ENCODE peak calls at places on chromosome 5, in five cellular contexts. R is HCT116, J is mammary epithelial cell, K is PC-3, W is astrocyte. Y is an unnamed sample. For H3K36me3, the result is how much of the 10 kb centered on the place peaks cover.

GRCh38 chr5:52998552-52999313 is 9.6 kb downstream of the ITGA2 start:
- DNase-seq in W (no peak), R (no peak), K (no peak), J (no peak), Y (no peak)

GRCh38 chr5:122880749-122881148 is 35.3 kb downstream of the SNX24 start:
- DNase-seq in J (no peak), W (peak), R (no peak), K (no peak), Y (no peak)

GRCh38 chr5:140239461-140239860 is 63.4 kb downstream of the PFDN1 start:
- DNase-seq in R (no peak), J (no peak), W (no peak), K (no peak), Y (no peak)

GRCh38 chr5:124662261-124662781 is 84.1 kb downstream of the ZNF608 start:
- DNase-seq in J (peak), K (no peak), W (no peak), R (peak), Y (peak)

GRCh38 chr5:54902817-54903473 is 82.4 kb downstream of the ESM1 start:
- DNase-seq in R (no peak), J (peak), W (peak), K (no peak), Y (no peak)

GRCh38 chr5:179533907-179534306 is 16.4 kb upstream of the RUFY1 start:
- DNase-seq in K (no peak), W (no peak), J (no peak), R (no peak), Y (no peak)

GRCh38 chr5:127892467-127893207 is 189.4 kb downstream of the CCDC192 start:
- DNase-seq in R (peak), J (peak), W (peak), K (peak), Y (peak)

GRCh38 chr5:14879985-14880589 is 8.5 kb upstream of the ANKH start:
- DNase-seq in W (peak), K (no peak), J (peak), R (no peak), Y (no peak)

DNA sequence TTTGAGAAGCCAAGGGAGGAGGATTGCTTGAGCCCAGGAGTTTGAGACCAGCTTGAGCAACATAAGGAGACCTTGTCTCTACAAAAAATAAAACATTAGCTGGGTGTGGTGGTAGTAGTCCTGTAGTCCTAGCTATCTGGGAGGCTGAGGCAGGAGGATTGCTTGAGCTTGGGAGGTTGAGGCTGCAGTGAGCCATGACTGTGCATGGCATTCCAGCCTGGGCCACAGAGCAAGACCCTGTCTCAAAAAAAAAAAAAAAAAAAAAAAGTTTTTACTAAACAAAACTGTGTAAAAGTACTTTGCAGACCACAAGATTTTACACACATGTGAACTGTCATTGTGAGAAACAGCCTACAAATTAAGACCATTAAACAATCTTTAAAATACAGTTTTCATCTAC is 21.2 kb downstream of the NDST1 start:
- DNase-seq in W (no peak), J (no peak), R (no peak), K (no peak), Y (no peak)
- H3K36me3 ChIP-seq in W (under half), J (under half), R (under half), K (under half), Y (under half)

GRCh38 chr5:4419276-4419675 is 720.9 kb upstream of the ADAMTS16 start:
- DNase-seq in K (no peak), J (no peak), R (no peak), W (no peak), Y (no peak)

GRCh38 chr5:4422247-4422646 is 717.9 kb upstream of the ADAMTS16 start:
- DNase-seq in K (no peak), R (no peak), W (no peak), J (peak), Y (no peak)

GRCh38 chr5:4420177-4420576 is 720.0 kb upstream of the ADAMTS16 start:
- DNase-seq in W (no peak), K (no peak), R (no peak), J (no peak), Y (no peak)
- H3K4me2 ChIP-seq in W (no peak), K (no peak), R (no peak), J (no peak), Y (no peak)

GRCh38 chr5:163269624-163270023 is 167.8 kb upstream of the CCNG1 start:
- DNase-seq in W (peak), R (no peak), K (peak), J (no peak), Y (no peak)
- TF ChIP-seq CTCF in W (peak), R (peak), K (peak), J (peak), Y (no peak)

GRCh38 chr5:134138416-134139376 is 24.2 kb downstream of the TCF7 start:
- DNase-seq in K (peak), R (no peak), W (peak), J (peak), Y (no peak)

GRCh38 chr5:134136771-134137170 is 22.3 kb downstream of the TCF7 start:
- DNase-seq in K (no peak), R (no peak), W (no peak), J (no peak), Y (no peak)

GRCh38 chr5:134135091-134135655 is 20.7 kb downstream of the TCF7 start:
- DNase-seq in W (no peak), R (no peak), K (no peak), J (no peak), Y (no peak)

GRCh38 chr5:134133995-134134541 is 19.6 kb downstream of the TCF7 start:
- DNase-seq in K (no peak), R (no peak), W (no peak), J (no peak), Y (no peak)

DNA sequence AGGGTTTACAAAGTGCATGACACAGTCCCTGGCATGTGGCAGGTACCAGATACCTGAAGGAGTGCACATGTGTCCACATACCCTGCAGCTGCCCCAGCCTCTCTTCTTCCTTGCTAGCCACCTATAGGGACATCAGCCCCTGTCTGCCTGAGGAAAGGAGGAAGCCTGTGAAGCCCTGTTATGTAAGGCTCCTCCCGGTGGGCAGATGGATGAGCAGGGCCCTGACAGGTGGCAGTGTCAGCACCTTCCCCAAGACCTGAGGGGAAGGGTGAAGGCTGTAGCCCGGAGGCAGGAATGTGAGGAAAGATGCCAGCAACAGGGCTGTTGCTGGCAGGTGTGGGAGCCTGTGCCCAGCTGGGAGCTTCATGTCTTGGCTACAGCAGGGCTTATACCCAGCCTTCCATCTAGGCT is 21.7 kb downstream of the TCF7 start:
- DNase-seq in K (no peak), J (no peak), R (no peak), W (no peak), Y (no peak)
- H3K36me3 ChIP-seq in K (under half), J (under half), R (under half), W (under half), Y (under half)

GRCh38 chr5:99449786-99450185 is 521.0 kb upstream of the CHD1 start:
- DNase-seq in R (no peak), K (no peak), W (peak), J (peak), Y (no peak)

GRCh38 chr5:99441235-99441634 is 512.4 kb upstream of the CHD1 start:
- DNase-seq in R (no peak), J (peak), K (peak), W (no peak), Y (no peak)

DNA sequence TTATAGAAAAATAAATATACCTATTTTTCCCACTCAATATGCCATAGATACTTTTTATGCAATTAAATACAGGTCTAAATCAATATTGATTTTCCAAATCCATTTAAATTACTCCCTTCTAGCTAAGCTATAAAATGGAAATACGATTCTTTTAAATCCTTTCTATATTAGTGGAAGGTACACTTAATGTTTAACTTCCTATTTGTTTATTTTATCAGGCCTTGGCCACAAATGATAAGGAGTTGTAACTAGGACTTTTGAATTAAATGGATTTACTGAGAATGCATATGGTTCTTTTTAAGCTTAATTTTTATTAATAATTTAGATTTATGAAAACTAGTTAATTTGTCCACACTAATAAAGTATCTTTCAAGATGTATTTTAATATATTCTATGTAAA is 517.0 kb upstream of the CHD1 start:
- DNase-seq in K (no peak), R (no peak), J (no peak), W (no peak), Y (no peak)
- H3K4me2 ChIP-seq in K (no peak), R (no peak), J (no peak), W (no peak), Y (no peak)

Y was measured in PC-9.